ENCODE peak calls at places on chromosomes 4 and X, in six cellular contexts. F, D, T, C, L and Z are unnamed samples.
A peak's percentile ranks its signal among the peaks of the same experiment; 100 is the strongest.

GRCh38 chr4:127203561-127204260 is 429.0 kb upstream of the INTU start:
- DNase-seq in F (peak; percentile 74), D (no peak), T (no peak), C (no peak), L (peak; percentile 1), Z (no peak)

GRCh38 chrX:149962859-149963757 is 24.8 kb upstream of the EOLA2 start:
- DNase-seq in F (peak; percentile 62), D (no peak), T (peak; percentile 45), C (peak; percentile 7), L (peak; percentile 52), Z (peak; percentile 58)

GRCh38 chr4:67658302-67658701 is 42.7 kb downstream of the UBA6 start:
- DNase-seq in F (no peak), D (no peak), T (no peak), C (no peak), L (no peak), Z (no peak)

GRCh38 chrX:49237060-49237459 is 1.8 kb downstream of the CCDC22 start:
- DNase-seq in F (no peak), D (no peak), T (no peak), C (no peak), L (no peak), Z (no peak)

GRCh38 chr4:80362578-80363181 is 27.1 kb downstream of the CFAP299 start:
- DNase-seq in F (peak; percentile 43), D (peak; percentile 24), T (peak; percentile 56), C (peak; percentile 4), L (peak; percentile 27), Z (no peak)

GRCh38 chr4:164780839-164781238 is 26.9 kb downstream of the SMIM31 start:
- DNase-seq in F (no peak), D (no peak), T (no peak), C (no peak), L (no peak), Z (no peak)

GRCh38 chrX:139085404-139085803 is 373.9 kb upstream of the FGF13 start:
- DNase-seq in F (no peak), D (no peak), T (no peak), C (no peak), L (no peak), Z (no peak)

GRCh38 chrX:12843668-12844279 is 23.1 kb upstream of the TLR7 start:
- DNase-seq in F (no peak), D (no peak), T (no peak), C (no peak), L (no peak), Z (no peak)

GRCh38 chr4:80071643-80072606 is 1.1 kb downstream of the ANTXR2 start:
- DNase-seq in F (peak; percentile 69), D (peak; percentile 44), T (peak; percentile 31), C (peak; percentile 27), L (peak; percentile 1), Z (peak; percentile 39)

GRCh38 chr4:169243808-169244207 is 26.9 kb downstream of the SH3RF1 start:
- DNase-seq in F (peak; percentile 57), D (no peak), T (no peak), C (no peak), L (no peak), Z (no peak)

GRCh38 chr4:108292229-108292628 is 123.5 kb upstream of the LEF1 start:
- DNase-seq in F (no peak), D (no peak), T (no peak), C (no peak), L (no peak), Z (no peak)

GRCh38 chrX:130799393-130799792 is 103.6 kb downstream of the ENOX2 start:
- DNase-seq in F (peak; percentile 33), D (no peak), T (no peak), C (no peak), L (no peak), Z (no peak)

GRCh38 chr4:169791527-169792156 is 33.9 kb upstream of the HPF1 start:
- DNase-seq in F (peak; percentile 83), D (no peak), T (peak; percentile 75), C (no peak), L (peak; percentile 79), Z (no peak)

GRCh38 chr4:10089346-10089745 is 27.3 kb downstream of the WDR1 start:
- DNase-seq in F (no peak), D (no peak), T (no peak), C (no peak), L (peak; percentile 27), Z (peak; percentile 81)

GRCh38 chr4:1057403-1057745 is 45.9 kb downstream of the FGFRL1 start:
- DNase-seq in F (no peak), D (no peak), T (no peak), C (no peak), L (no peak), Z (no peak)

GRCh38 chrX:16739574-16739973 is 20.2 kb downstream of the SYAP1 start:
- DNase-seq in F (no peak), D (no peak), T (no peak), C (no peak), L (no peak), Z (no peak)

GRCh38 chr4:173002840-173003561 is 165.6 kb upstream of the GALNT7 start:
- DNase-seq in F (no peak), D (no peak), T (no peak), C (no peak), L (no peak), Z (no peak)

GRCh38 chr4:131091896-131092295 is 1995.9 kb downstream of the C4orf33 start:
- DNase-seq in F (no peak), D (no peak), T (peak; percentile 26), C (no peak), L (no peak), Z (no peak)

GRCh38 chrX:110015027-110015426 is 12.1 kb downstream of the TMEM164 start:
- DNase-seq in F (no peak), D (no peak), T (no peak), C (no peak), L (no peak), Z (no peak)

GRCh38 chrX:9825129-9825865 is 39.1 kb downstream of the SHROOM2 start:
- DNase-seq in F (no peak), D (no peak), T (no peak), C (no peak), L (no peak), Z (no peak)

GRCh38 chr4:89173336-89174090 is 62.2 kb downstream of the TIGD2 start:
- DNase-seq in F (no peak), D (no peak), T (no peak), C (no peak), L (no peak), Z (no peak)

GRCh38 chr4:53935780-53936179 is 128.6 kb downstream of the CHIC2 start:
- DNase-seq in F (peak; percentile 48), D (no peak), T (no peak), C (no peak), L (no peak), Z (no peak)

GRCh38 chr4:72569719-72570235 is 756 bp upstream of the ADAMTS3 start:
- DNase-seq in F (no peak), D (no peak), T (no peak), C (no peak), L (no peak), Z (no peak)